ENCODE peak calls at places on chromosome 9, in four cellular contexts. W is HTR-8/SVneo, P is osteocyte, V is amniotic stem cell. Q is an unnamed sample.

GRCh38 chr9:84862786-84863185 is 193.3 kb downstream of the NTRK2 start:
- DNase-seq in V (no peak), P (no peak), W (no peak), Q (no peak)

GRCh38 chr9:26604076-26604662 is 288.4 kb downstream of the CAAP1 start:
- DNase-seq in P (no peak), V (no peak), W (no peak), Q (no peak)

GRCh38 chr9:135216666-135217431 is 129.4 kb downstream of the OLFM1 start:
- DNase-seq in V (no peak), W (no peak), P (no peak), Q (no peak)

GRCh38 chr9:7153134-7153533 is 395.4 kb downstream of the KDM4C start:
- DNase-seq in W (no peak), V (no peak), P (no peak), Q (no peak)

GRCh38 chr9:96486351-96487029 is 36.5 kb downstream of the HABP4 start:
- DNase-seq in P (peak; percentile 86), W (peak; percentile 40), V (peak; percentile 69), Q (peak; percentile 86)

GRCh38 chr9:133635098-133635497 is 1.1 kb upstream of the DBH start:
- DNase-seq in P (no peak), V (no peak), W (no peak), Q (no peak)

GRCh38 chr9:68702493-68702892 is 2.5 kb upstream of the PIP5K1B start:
- DNase-seq in V (no peak), W (no peak), P (no peak), Q (no peak)

GRCh38 chr9:78918976-78919375 is 622.1 kb downstream of the PSAT1 start:
- DNase-seq in V (no peak), W (no peak), P (no peak), Q (no peak)

GRCh38 chr9:133961226-133962165 is 30.6 kb downstream of the VAV2 start:
- DNase-seq in P (no peak), V (no peak), W (no peak), Q (no peak)

GRCh38 chr9:82488702-82489578 is 500.4 kb downstream of the SPATA31D1 start:
- DNase-seq in W (no peak), V (peak; percentile 28), P (no peak), Q (no peak)

GRCh38 chr9:121499427-121500164 is at the start of gene GGTA1:
- DNase-seq in V (no peak), W (peak; percentile 41), P (peak; percentile 87), Q (no peak)

GRCh38 chr9:2285411-2285810 is 270.3 kb downstream of the SMARCA2 start:
- DNase-seq in W (no peak), P (no peak), V (no peak), Q (no peak)

GRCh38 chr9:126788631-126789349 is 16.1 kb upstream of the ZBTB43 start:
- DNase-seq in P (peak; percentile 25), V (no peak), W (no peak), Q (no peak)

GRCh38 chr9:3447143-3447542 is 78.7 kb downstream of the RFX3 start:
- DNase-seq in V (no peak), W (no peak), P (no peak), Q (no peak)

GRCh38 chr9:120730661-120731514 is 16.6 kb upstream of the MEGF9 start:
- DNase-seq in W (no peak), V (no peak), P (no peak), Q (peak; percentile 78)

GRCh38 chr9:131334568-131335105 is 45.1 kb downstream of the PLPP7 start:
- DNase-seq in W (no peak), P (no peak), V (no peak), Q (no peak)

GRCh38 chr9:98977813-98978212 is 34.1 kb downstream of the COL15A1 start:
- DNase-seq in V (no peak), P (no peak), W (no peak), Q (no peak)

Q was measured in coronary artery.